ENCODE peak calls at places on chromosomes 7 and 10, in six cellular contexts. R is endothelial cell of umbilical vein, V is colonic mucosa, H is coronary artery, M is hepatocyte, S is fibroblast of mammary gland. K is an unnamed sample.

GRCh38 chr7:50610521-50611277 is 45.5 kb upstream of the DDC start:
- DNase-seq in R (peak), V (no peak), H (no peak), M (no peak), S (peak), K (peak)

GRCh38 chr10:34008641-34009040 is 674.2 kb upstream of the NRP1 start:
- DNase-seq in R (no peak), V (no peak), H (no peak), M (no peak), S (no peak), K (no peak)

GRCh38 chr7:91519241-91520200 is 255.3 kb downstream of the FZD1 start:
- DNase-seq in R (no peak), V (no peak), H (no peak), M (no peak), S (peak), K (no peak)

GRCh38 chr7:107027208-107027607 is 17.3 kb upstream of the PRKAR2B start:
- DNase-seq in R (no peak), V (no peak), H (no peak), M (no peak), S (no peak), K (no peak)

GRCh38 chr10:42177077-42177792 is 461.1 kb downstream of the ZNF33B start:
- DNase-seq in R (no peak), V (no peak), H (no peak), M (peak), S (no peak), K (no peak)

GRCh38 chr10:132544744-132545658 is 7.4 kb downstream of the INPP5A start:
- DNase-seq in R (no peak), V (no peak), H (no peak), M (no peak), S (no peak), K (no peak)

GRCh38 chr10:80493482-80494021 is 39.4 kb downstream of the TSPAN14 start:
- DNase-seq in R (no peak), V (no peak), H (no peak), M (no peak), S (peak), K (no peak)

GRCh38 chr10:11898372-11899066 is 75.4 kb downstream of the PROSER2 start:
- DNase-seq in R (no peak), V (no peak), H (no peak), M (peak), S (no peak), K (peak)

GRCh38 chr10:35336921-35337741 is 822 bp downstream of the CCNY start:
- DNase-seq in R (peak), V (peak), H (peak), M (peak), S (peak), K (peak)

GRCh38 chr7:106064836-106065559 is 47.1 kb downstream of the SYPL1 start:
- DNase-seq in R (peak), V (peak), H (peak), M (peak), S (peak), K (peak)

GRCh38 chr7:129054438-129055293 is at the start of gene TNPO3:
- DNase-seq in R (peak), V (peak), H (peak), M (peak), S (peak), K (peak)

GRCh38 chr10:95400789-95401188 is 110.0 kb upstream of the PDLIM1 start:
- DNase-seq in R (no peak), V (no peak), H (peak), M (no peak), S (no peak), K (no peak)

GRCh38 chr7:117435475-117436043 is 8.3 kb upstream of the ASZ1 start:
- DNase-seq in R (no peak), V (no peak), H (no peak), M (peak), S (no peak), K (peak)

GRCh38 chr7:17307033-17307432 is 8.6 kb downstream of the AHR start:
- DNase-seq in R (no peak), V (no peak), H (no peak), M (no peak), S (peak), K (no peak)

GRCh38 chr10:73509695-73510094 is 13.9 kb upstream of the PPP3CB start:
- DNase-seq in R (no peak), V (no peak), H (no peak), M (no peak), S (no peak), K (no peak)

GRCh38 chr7:18975689-18976280 is 141.7 kb downstream of the TWIST1 start:
- DNase-seq in R (no peak), V (no peak), H (peak), M (no peak), S (no peak), K (no peak)

GRCh38 chr10:88762906-88763305 is 3.1 kb downstream of the LIPN start:
- DNase-seq in R (no peak), V (no peak), H (no peak), M (no peak), S (no peak), K (no peak)

GRCh38 chr10:113858541-113858940 is 4.1 kb downstream of the NHLRC2 start:
- DNase-seq in R (peak), V (no peak), H (no peak), M (no peak), S (peak), K (peak)

GRCh38 chr7:158648787-158649186 is 55.8 kb downstream of the NCAPG2 start:
- DNase-seq in R (no peak), V (no peak), H (no peak), M (no peak), S (peak), K (no peak)

GRCh38 chr7:37211097-37211496 is 237.6 kb downstream of the ELMO1 start:
- DNase-seq in R (no peak), V (peak), H (no peak), M (peak), S (peak), K (peak)

GRCh38 chr7:98872328-98872924 is 2.6 kb upstream of the TMEM130 start:
- DNase-seq in R (no peak), V (no peak), H (peak), M (no peak), S (peak), K (peak)

GRCh38 chr10:77531441-77532001 is 106.1 kb downstream of the KCNMA1 start:
- DNase-seq in R (peak), V (no peak), H (peak), M (peak), S (peak), K (peak)

GRCh38 chr7:92766461-92767003 is 69.8 kb downstream of the CDK6 start:
- DNase-seq in R (peak), V (no peak), H (no peak), M (peak), S (peak), K (peak)

GRCh38 chr7:110386006-110386405 is 704.9 kb upstream of the LRRN3 start:
- DNase-seq in R (no peak), V (no peak), H (no peak), M (no peak), S (no peak), K (peak)

GRCh38 chr7:101912711-101913110 is 95.3 kb downstream of the CUX1 start:
- DNase-seq in R (no peak), V (no peak), H (no peak), M (peak), S (peak), K (no peak)

GRCh38 chr7:44338600-44338999 is 13.2 kb upstream of the CAMK2B start:
- DNase-seq in R (no peak), V (no peak), H (no peak), M (no peak), S (no peak), K (no peak)

GRCh38 chr10:128102480-128103228 is 23.6 kb downstream of the MKI67 start:
- DNase-seq in R (no peak), V (peak), H (no peak), M (no peak), S (no peak), K (no peak)
- H3K4me3 ChIP-seq in R (no peak), V (no peak), H (no peak), M (no peak), S (no peak), K (no peak)

DNA sequence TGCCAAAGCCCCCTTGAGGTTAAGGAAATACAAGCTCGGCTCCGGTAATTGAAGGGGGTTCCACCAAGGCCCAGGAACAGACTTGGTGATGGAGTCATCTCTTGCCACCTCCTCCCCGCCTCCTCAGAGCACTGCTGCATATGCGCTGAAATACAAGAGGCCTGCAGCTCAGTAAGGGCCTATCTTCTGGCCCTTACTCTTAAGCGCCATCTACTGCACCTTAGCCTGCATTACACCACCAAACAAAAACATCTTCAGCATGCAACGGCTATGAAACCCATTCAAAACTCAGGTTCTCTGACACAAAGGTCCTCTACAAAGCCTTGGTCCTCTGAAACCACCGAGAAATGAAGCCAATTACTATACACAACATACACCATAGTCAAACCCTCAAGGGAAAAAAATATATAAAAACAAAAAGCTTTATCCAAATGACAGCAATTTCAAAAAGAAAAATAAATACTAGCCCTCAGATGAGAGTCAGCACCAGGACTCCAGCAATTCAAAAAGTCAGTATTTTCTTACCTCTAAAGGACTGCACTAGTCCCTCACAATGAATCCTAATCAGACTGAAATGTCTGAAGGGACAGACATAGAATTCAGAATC is 176.8 kb upstream of the TBX20 start:
- DNase-seq in R (peak), V (no peak), H (no peak), M (no peak), S (peak), K (peak)
- TF ChIP-seq CTCF in R (peak), V (no peak), H (no peak), M (no peak), S (peak), K (peak)

GRCh38 chr10:112831826-112832225 is 118.2 kb upstream of the TCF7L2 start:
- DNase-seq in R (no peak), V (no peak), H (no peak), M (no peak), S (no peak), K (no peak)

GRCh38 chr10:112835933-112836564 is 114.0 kb upstream of the TCF7L2 start:
- DNase-seq in R (no peak), V (no peak), H (no peak), M (no peak), S (peak), K (no peak)

GRCh38 chr10:112832959-112833358 is 117.1 kb upstream of the TCF7L2 start:
- DNase-seq in R (no peak), V (no peak), H (no peak), M (no peak), S (no peak), K (no peak)

GRCh38 chr10:112834661-112835060 is 115.4 kb upstream of the TCF7L2 start:
- DNase-seq in R (peak), V (no peak), H (no peak), M (no peak), S (no peak), K (no peak)

DNA sequence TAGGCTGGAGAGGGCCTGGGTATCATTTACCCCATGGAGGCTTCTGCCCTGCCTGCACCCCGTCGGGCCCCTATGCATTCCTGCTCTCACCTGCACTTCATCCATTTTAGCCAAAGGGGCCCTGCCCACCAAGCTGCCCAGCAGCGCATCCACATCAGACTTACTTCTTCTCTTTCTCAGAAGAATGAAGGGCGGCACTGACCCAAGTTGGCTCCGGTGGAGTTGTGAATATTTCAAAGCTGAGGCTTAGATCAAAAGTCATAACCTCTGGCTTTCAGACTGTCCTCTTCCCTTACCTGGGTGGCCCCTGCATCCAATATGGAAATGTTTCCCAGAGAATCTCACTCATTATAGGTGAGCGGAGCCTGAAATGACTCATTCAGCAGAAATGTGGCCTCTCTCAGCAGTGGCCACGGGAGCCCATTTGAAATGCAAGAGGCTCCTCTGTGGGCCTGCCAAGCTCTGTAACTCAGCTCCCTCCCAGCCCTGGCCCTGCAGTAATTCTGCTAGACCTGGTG is 117.6 kb upstream of the TCF7L2 start:
- DNase-seq in R (no peak), V (no peak), H (no peak), M (peak), S (no peak), K (peak)
- H3K4me3 ChIP-seq in R (no peak), V (no peak), H (no peak), M (no peak), S (no peak), K (no peak)

GRCh38 chr7:2104107-2104710 is 128.5 kb downstream of the MAD1L1 start:
- DNase-seq in R (peak), V (peak), H (peak), M (peak), S (peak), K (peak)
- TF ChIP-seq CTCF in R (peak), V (peak), H (no peak), M (peak), S (peak), K (peak)

GRCh38 chr7:27905951-27906350 is 166.0 kb downstream of the TAX1BP1 start:
- DNase-seq in R (no peak), V (no peak), H (no peak), M (no peak), S (no peak), K (no peak)
- H3K4me3 ChIP-seq in R (no peak), V (no peak), H (no peak), M (no peak), S (no peak), K (no peak)

GRCh38 chr10:69392481-69393000 is 24.2 kb downstream of the TACR2 start:
- DNase-seq in R (peak), V (peak), H (peak), M (peak), S (peak), K (peak)
- TF ChIP-seq CTCF in R (peak), V (peak), H (peak), M (peak), S (peak), K (peak)

DNA sequence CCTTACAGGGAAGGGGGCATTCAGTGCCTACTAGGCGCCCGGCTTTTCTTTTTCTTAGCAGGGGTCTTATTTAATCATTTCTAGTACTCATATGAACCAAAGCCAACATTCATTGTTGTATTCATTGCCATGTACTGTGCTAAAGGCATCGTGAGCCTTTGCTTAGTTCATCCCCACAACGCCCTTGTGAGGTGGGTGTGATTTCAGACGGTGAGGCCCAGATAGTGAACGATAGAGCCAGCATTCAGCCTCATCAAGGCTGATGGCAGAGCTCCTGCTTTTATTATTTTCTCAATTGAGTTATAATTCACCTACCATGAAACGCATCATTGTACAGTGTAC is 50.0 kb downstream of the HK1 start:
- DNase-seq in R (no peak), V (no peak), H (no peak), M (no peak), S (no peak), K (no peak)
- H3K4me3 ChIP-seq in R (no peak), V (no peak), H (peak), M (no peak), S (no peak), K (peak)

K was measured in epithelial cell of esophagus.